ENCODE peak calls at places on chromosomes 2 and 18, in five cellular contexts. One of them, this sample, is unnamed.

GRCh38 chr2:237705225-237705524 is 77.8 kb downstream of the LRRFIP1 start:
- DNase-seq in heart left ventricle: no peak
- DNase-seq in spleen: no peak
- DNase-seq in HCT116: no peak
- DNase-seq in uterus: no peak
- DNase-seq in this sample: no peak

GRCh38 chr2:176653856-176654443 is 384.7 kb downstream of the MTX2 start:
- DNase-seq in heart left ventricle: peak
- DNase-seq in spleen: peak
- DNase-seq in HCT116: peak
- DNase-seq in uterus: peak
- DNase-seq in this sample: peak

GRCh38 chr2:190382851-190383250 is 25.3 kb upstream of the MFSD6 start:
- DNase-seq in heart left ventricle: no peak
- DNase-seq in spleen: no peak
- DNase-seq in HCT116: peak
- DNase-seq in uterus: peak
- DNase-seq in this sample: peak

GRCh38 chr2:10220516-10221391 is 82.0 kb upstream of the HPCAL1 start:
- DNase-seq in heart left ventricle: peak
- DNase-seq in spleen: peak
- DNase-seq in HCT116: no peak
- DNase-seq in uterus: no peak
- DNase-seq in this sample: no peak

GRCh38 chr2:137467246-137467862 is 496.9 kb upstream of the HNMT start:
- DNase-seq in heart left ventricle: no peak
- DNase-seq in spleen: no peak
- DNase-seq in HCT116: no peak
- DNase-seq in uterus: no peak
- DNase-seq in this sample: peak

GRCh38 chr2:173749315-173749714 is 215.9 kb downstream of the SP3 start:
- DNase-seq in heart left ventricle: no peak
- DNase-seq in spleen: no peak
- DNase-seq in HCT116: peak
- DNase-seq in uterus: no peak
- DNase-seq in this sample: no peak

GRCh38 chr2:6578417-6578816 is 287.3 kb downstream of the CMPK2 start:
- DNase-seq in heart left ventricle: no peak
- DNase-seq in spleen: no peak
- DNase-seq in HCT116: no peak
- DNase-seq in uterus: no peak
- DNase-seq in this sample: no peak

GRCh38 chr2:26043109-26043508 is 9.2 kb downstream of the RAB10 start:
- DNase-seq in heart left ventricle: no peak
- DNase-seq in spleen: no peak
- DNase-seq in HCT116: no peak
- DNase-seq in uterus: no peak
- DNase-seq in this sample: no peak

GRCh38 chr2:128372621-128373341 is 54.1 kb upstream of the HS6ST1 start:
- DNase-seq in heart left ventricle: peak
- DNase-seq in spleen: peak
- DNase-seq in HCT116: no peak
- DNase-seq in uterus: no peak
- DNase-seq in this sample: no peak

GRCh38 chr2:150280255-150280654 is 207.2 kb downstream of the RND3 start:
- DNase-seq in heart left ventricle: no peak
- DNase-seq in spleen: no peak
- DNase-seq in HCT116: no peak
- DNase-seq in uterus: peak
- DNase-seq in this sample: peak

GRCh38 chr2:190996338-190996946 is 17.5 kb downstream of the STAT1 start:
- DNase-seq in heart left ventricle: no peak
- DNase-seq in spleen: no peak
- DNase-seq in HCT116: no peak
- DNase-seq in uterus: no peak
- DNase-seq in this sample: peak

GRCh38 chr18:25136416-25137132 is 215.4 kb downstream of the ZNF521 start:
- DNase-seq in heart left ventricle: no peak
- DNase-seq in spleen: no peak
- DNase-seq in HCT116: no peak
- DNase-seq in uterus: no peak
- DNase-seq in this sample: peak

GRCh38 chr2:211114826-211115450 is 558.5 kb downstream of the CPS1 start:
- DNase-seq in heart left ventricle: no peak
- DNase-seq in spleen: no peak
- DNase-seq in HCT116: no peak
- DNase-seq in uterus: no peak
- DNase-seq in this sample: no peak

GRCh38 chr2:47011264-47011663 is 95.7 kb upstream of the MCFD2 start:
- DNase-seq in heart left ventricle: peak
- DNase-seq in spleen: no peak
- DNase-seq in HCT116: no peak
- DNase-seq in uterus: no peak
- DNase-seq in this sample: no peak
- H3K27ac ChIP-seq in heart left ventricle: no peak
- H3K27ac ChIP-seq in spleen: no peak
- H3K27ac ChIP-seq in HCT116: no peak
- H3K27ac ChIP-seq in uterus: no peak
- H3K27ac ChIP-seq in this sample: peak

DNA sequence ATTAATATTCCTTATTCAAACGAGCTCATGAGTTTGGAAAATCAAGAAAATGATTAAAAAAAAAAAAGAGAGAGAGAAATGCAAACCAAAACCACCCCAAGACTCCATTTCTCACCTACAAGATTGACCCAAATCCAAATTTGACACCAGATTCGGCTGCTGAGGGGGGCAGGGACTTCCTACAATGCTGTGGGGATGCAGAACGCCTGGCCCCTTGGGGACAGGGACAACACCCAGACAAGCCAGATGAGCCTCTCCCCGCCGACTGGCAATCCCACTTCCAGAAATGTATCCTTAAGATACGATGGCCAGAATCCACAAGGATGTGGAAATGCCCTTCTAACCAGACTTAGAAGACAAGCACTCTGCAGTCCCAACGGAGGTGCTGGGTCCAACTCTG is 20.7 kb downstream of the BOK start:
- DNase-seq in heart left ventricle: no peak
- DNase-seq in spleen: peak
- DNase-seq in HCT116: no peak
- DNase-seq in uterus: no peak
- DNase-seq in this sample: no peak
- TF ChIP-seq POLR2A in heart left ventricle: no peak
- TF ChIP-seq POLR2A in spleen: no peak
- TF ChIP-seq POLR2A in HCT116: no peak
- TF ChIP-seq POLR2A in uterus: no peak
- TF ChIP-seq POLR2A in this sample: no peak

GRCh38 chr2:207845202-207845864 is 75.6 kb upstream of the FZD5 start:
- DNase-seq in heart left ventricle: no peak
- DNase-seq in spleen: no peak
- DNase-seq in HCT116: no peak
- DNase-seq in uterus: no peak
- DNase-seq in this sample: no peak
- H3K27ac ChIP-seq in heart left ventricle: no peak
- H3K27ac ChIP-seq in spleen: no peak
- H3K27ac ChIP-seq in HCT116: no peak
- H3K27ac ChIP-seq in uterus: no peak
- H3K27ac ChIP-seq in this sample: no peak

GRCh38 chr18:76493213-76494107 is 1.6 kb downstream of the ZNF516 start:
- DNase-seq in heart left ventricle: no peak
- DNase-seq in spleen: no peak
- DNase-seq in HCT116: no peak
- DNase-seq in uterus: peak
- DNase-seq in this sample: peak

GRCh38 chr18:76494541-76495403 is at the start of gene ZNF516:
- DNase-seq in heart left ventricle: peak
- DNase-seq in spleen: peak
- DNase-seq in HCT116: no peak
- DNase-seq in uterus: peak
- DNase-seq in this sample: peak

GRCh38 chr18:76496200-76496890 is 1.3 kb upstream of the ZNF516 start:
- DNase-seq in heart left ventricle: peak
- DNase-seq in spleen: peak
- DNase-seq in HCT116: no peak
- DNase-seq in uterus: peak
- DNase-seq in this sample: peak

GRCh38 chr18:76494181-76494540 is 881 bp downstream of the ZNF516 start:
- DNase-seq in heart left ventricle: peak
- DNase-seq in spleen: peak
- DNase-seq in HCT116: no peak
- DNase-seq in uterus: peak
- DNase-seq in this sample: peak

GRCh38 chr18:76495435-76496199 is 575 bp upstream of the ZNF516 start:
- DNase-seq in heart left ventricle: peak
- DNase-seq in spleen: peak
- DNase-seq in HCT116: no peak
- DNase-seq in uterus: peak
- DNase-seq in this sample: peak
- TF ChIP-seq POLR2A in heart left ventricle: no peak
- TF ChIP-seq POLR2A in spleen: no peak
- TF ChIP-seq POLR2A in HCT116: no peak
- TF ChIP-seq POLR2A in uterus: no peak
- TF ChIP-seq POLR2A in this sample: peak

GRCh38 chr2:45241061-45241561 is 231.9 kb upstream of the SIX2 start:
- DNase-seq in heart left ventricle: no peak
- DNase-seq in spleen: no peak
- DNase-seq in HCT116: no peak
- DNase-seq in uterus: no peak
- DNase-seq in this sample: no peak
- H3K27ac ChIP-seq in heart left ventricle: peak
- H3K27ac ChIP-seq in spleen: no peak
- H3K27ac ChIP-seq in HCT116: no peak
- H3K27ac ChIP-seq in uterus: peak
- H3K27ac ChIP-seq in this sample: no peak

GRCh38 chr2:55268288-55268906 is 634 bp downstream of the MTIF2 start:
- DNase-seq in heart left ventricle: no peak
- DNase-seq in spleen: no peak
- DNase-seq in HCT116: no peak
- DNase-seq in uterus: no peak
- DNase-seq in this sample: no peak

GRCh38 chr2:55268907-55269611 is at the start of gene MTIF2:
- DNase-seq in heart left ventricle: peak
- DNase-seq in spleen: peak
- DNase-seq in HCT116: peak
- DNase-seq in uterus: peak
- DNase-seq in this sample: peak
- TF ChIP-seq POLR2A in heart left ventricle: no peak
- TF ChIP-seq POLR2A in spleen: peak
- TF ChIP-seq POLR2A in HCT116: peak
- TF ChIP-seq POLR2A in uterus: no peak
- TF ChIP-seq POLR2A in this sample: no peak

GRCh38 chr2:200077210-200077650 is 121.8 kb downstream of the MAIP1 start:
- DNase-seq in heart left ventricle: no peak
- DNase-seq in spleen: no peak
- DNase-seq in HCT116: no peak
- DNase-seq in uterus: no peak
- DNase-seq in this sample: no peak
- H3K27ac ChIP-seq in heart left ventricle: no peak
- H3K27ac ChIP-seq in spleen: no peak
- H3K27ac ChIP-seq in HCT116: no peak
- H3K27ac ChIP-seq in uterus: no peak
- H3K27ac ChIP-seq in this sample: no peak

DNA sequence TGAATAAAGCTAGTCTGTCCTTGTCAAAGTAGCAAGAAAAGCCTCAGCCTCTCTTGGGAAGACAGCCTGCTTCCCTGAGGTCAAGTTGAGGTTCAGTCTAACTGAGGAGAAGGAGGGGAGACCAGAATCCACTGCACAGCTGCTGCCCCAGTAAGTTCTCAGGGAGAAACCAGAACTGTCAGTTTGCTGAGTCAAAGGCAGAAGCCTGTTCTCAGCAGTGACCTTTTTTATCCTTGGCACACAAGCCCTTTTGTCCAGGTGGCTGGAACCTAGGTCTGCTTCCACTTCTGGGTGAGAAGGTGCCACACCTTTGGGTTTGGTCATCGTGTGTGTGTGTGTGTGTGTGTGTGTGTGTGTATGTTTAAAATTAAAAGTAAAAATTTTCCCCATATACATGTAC is 15.1 kb downstream of the INPP4A start:
- DNase-seq in heart left ventricle: no peak
- DNase-seq in spleen: no peak
- DNase-seq in HCT116: no peak
- DNase-seq in uterus: no peak
- DNase-seq in this sample: peak
- TF ChIP-seq POLR2A in heart left ventricle: no peak
- TF ChIP-seq POLR2A in spleen: no peak
- TF ChIP-seq POLR2A in HCT116: no peak
- TF ChIP-seq POLR2A in uterus: no peak
- TF ChIP-seq POLR2A in this sample: no peak

GRCh38 chr2:96524482-96525210 is 11.9 kb upstream of the ARID5A start:
- DNase-seq in heart left ventricle: no peak
- DNase-seq in spleen: no peak
- DNase-seq in HCT116: no peak
- DNase-seq in uterus: no peak
- DNase-seq in this sample: no peak
- H3K27ac ChIP-seq in heart left ventricle: no peak
- H3K27ac ChIP-seq in spleen: no peak
- H3K27ac ChIP-seq in HCT116: no peak
- H3K27ac ChIP-seq in uterus: no peak
- H3K27ac ChIP-seq in this sample: no peak

DNA sequence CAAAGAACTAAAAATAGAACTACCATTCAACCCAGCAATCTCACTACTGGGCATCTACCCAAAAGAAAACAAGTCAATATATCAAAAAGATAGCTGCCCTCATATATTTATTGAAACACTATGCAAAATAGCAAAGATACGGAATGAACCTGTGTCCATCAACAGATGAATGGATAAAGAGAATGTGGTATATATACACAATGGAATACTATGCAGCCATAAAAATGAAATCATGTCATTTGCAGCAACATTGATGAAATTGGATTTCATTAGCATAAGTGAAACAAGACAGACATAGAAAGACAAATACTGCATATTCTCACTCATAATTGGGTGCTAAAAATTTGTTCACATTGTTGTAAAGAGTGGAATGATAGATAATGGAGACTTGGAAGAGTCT is 16.2 kb upstream of the LDAH start:
- DNase-seq in heart left ventricle: no peak
- DNase-seq in spleen: no peak
- DNase-seq in HCT116: no peak
- DNase-seq in uterus: no peak
- DNase-seq in this sample: no peak
- TF ChIP-seq POLR2A in heart left ventricle: no peak
- TF ChIP-seq POLR2A in spleen: no peak
- TF ChIP-seq POLR2A in HCT116: no peak
- TF ChIP-seq POLR2A in uterus: no peak
- TF ChIP-seq POLR2A in this sample: no peak

This sample was measured in adrenal gland.